ENCODE peak calls at places on chromosomes 7 and 10, in four cellular contexts. Y, V, S and Q are unnamed samples.
A peak's percentile ranks its signal among the peaks of the same experiment; 100 is the strongest.

GRCh38 chr10:27223964-27224363 is 16.6 kb downstream of the ACBD5 start:
- DNase-seq in Y (peak; percentile 62), V (peak; percentile 62), S (no peak), Q (peak; percentile 48)

GRCh38 chr10:76393875-76394706 is 962.7 kb downstream of the LRMDA start:
- DNase-seq in Y (no peak), V (no peak), S (no peak), Q (peak; percentile 20)

GRCh38 chr7:105238198-105238765 is 150.4 kb downstream of the SRPK2 start:
- DNase-seq in Y (no peak), V (no peak), S (no peak), Q (no peak)

GRCh38 chr10:566241-566885 is 123.1 kb downstream of the DIP2C start:
- DNase-seq in Y (no peak), V (no peak), S (no peak), Q (no peak)

GRCh38 chr10:60932756-60933155 is 11.2 kb downstream of the RHOBTB1 start:
- DNase-seq in Y (no peak), V (no peak), S (no peak), Q (no peak)

GRCh38 chr7:38207843-38208242 is 29.8 kb downstream of the STARD3NL start:
- DNase-seq in Y (no peak), V (no peak), S (no peak), Q (no peak)

GRCh38 chr7:129169171-129169643 is 19.2 kb upstream of the SMO start:
- DNase-seq in Y (peak; percentile 60), V (no peak), S (no peak), Q (peak; percentile 19)

GRCh38 chr7:91582799-91583230 is 297.7 kb downstream of the MTERF1 start:
- DNase-seq in Y (no peak), V (no peak), S (no peak), Q (no peak)

GRCh38 chr7:129877146-129877792 is 75.5 kb downstream of the UBE2H start:
- DNase-seq in Y (peak; percentile 56), V (no peak), S (no peak), Q (peak; percentile 66)

GRCh38 chr7:24573554-24574338 is 494 bp downstream of the PALS2 start:
- DNase-seq in Y (peak; percentile 67), V (peak; percentile 59), S (no peak), Q (peak; percentile 58)

GRCh38 chr10:61463035-61463909 is 10.1 kb upstream of the TMEM26 start:
- DNase-seq in Y (peak; percentile 72), V (peak; percentile 84), S (peak; percentile 64), Q (peak; percentile 95)

GRCh38 chr10:103278424-103278823 is 1.5 kb downstream of the INA start:
- DNase-seq in Y (no peak), V (no peak), S (no peak), Q (no peak)

GRCh38 chr10:66941491-66941890 is 15.7 kb downstream of the LRRTM3 start:
- DNase-seq in Y (no peak), V (no peak), S (no peak), Q (no peak)

GRCh38 chr7:73577627-73578341 is 595 bp downstream of the TBL2 start:
- DNase-seq in Y (peak; percentile 28), V (peak; percentile 20), S (no peak), Q (no peak)

GRCh38 chr7:156065400-156065799 is 253.1 kb upstream of the SHH start:
- DNase-seq in Y (no peak), V (no peak), S (no peak), Q (no peak)

GRCh38 chr7:52863667-52864066 is 171.8 kb upstream of the POM121L12 start:
- DNase-seq in Y (no peak), V (no peak), S (no peak), Q (no peak)

GRCh38 chr10:30027057-30028005 is 32.1 kb downstream of the JCAD start:
- DNase-seq in Y (no peak), V (peak; percentile 18), S (no peak), Q (no peak)

GRCh38 chr7:22949944-22950343 is 64.0 kb downstream of the HYCC1 start:
- DNase-seq in Y (peak; percentile 23), V (peak; percentile 23), S (no peak), Q (no peak)

GRCh38 chr10:80501913-80502521 is 35.7 kb upstream of the SH2D4B start:
- DNase-seq in Y (no peak), V (no peak), S (no peak), Q (peak; percentile 35)

GRCh38 chr10:690227-691161 is 1.0 kb upstream of the DIP2C start:
- DNase-seq in Y (no peak), V (no peak), S (no peak), Q (peak; percentile 71)

GRCh38 chr10:129854796-129855705 is 109.0 kb downstream of the EBF3 start:
- DNase-seq in Y (no peak), V (no peak), S (no peak), Q (no peak)

DNA sequence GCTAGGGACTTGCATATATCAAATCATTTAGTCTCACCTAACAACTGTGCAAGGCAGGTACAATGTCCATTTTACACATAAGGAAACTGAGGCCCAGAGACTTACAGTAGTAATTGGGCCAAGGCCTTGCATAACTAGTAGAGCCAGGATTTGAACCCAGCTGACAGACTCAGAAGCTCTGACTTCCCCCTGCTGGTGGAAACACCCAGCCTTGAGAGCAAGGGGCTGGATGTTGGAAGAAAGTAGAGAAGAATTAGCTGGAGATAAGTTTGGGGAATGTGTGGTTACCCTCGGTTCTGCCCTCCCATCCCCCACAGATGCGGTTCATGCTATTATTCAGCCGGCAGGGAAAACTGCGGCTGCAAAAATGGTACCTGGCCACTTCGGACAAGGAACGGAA is 2.0 kb downstream of the AP1S1 start:
- DNase-seq in Y (no peak), V (no peak), S (no peak), Q (no peak)
- TF ChIP-seq CTCF in Y (peak; percentile 25), V (peak; percentile 27), S (peak; percentile 38), Q (peak; percentile 27)

DNA sequence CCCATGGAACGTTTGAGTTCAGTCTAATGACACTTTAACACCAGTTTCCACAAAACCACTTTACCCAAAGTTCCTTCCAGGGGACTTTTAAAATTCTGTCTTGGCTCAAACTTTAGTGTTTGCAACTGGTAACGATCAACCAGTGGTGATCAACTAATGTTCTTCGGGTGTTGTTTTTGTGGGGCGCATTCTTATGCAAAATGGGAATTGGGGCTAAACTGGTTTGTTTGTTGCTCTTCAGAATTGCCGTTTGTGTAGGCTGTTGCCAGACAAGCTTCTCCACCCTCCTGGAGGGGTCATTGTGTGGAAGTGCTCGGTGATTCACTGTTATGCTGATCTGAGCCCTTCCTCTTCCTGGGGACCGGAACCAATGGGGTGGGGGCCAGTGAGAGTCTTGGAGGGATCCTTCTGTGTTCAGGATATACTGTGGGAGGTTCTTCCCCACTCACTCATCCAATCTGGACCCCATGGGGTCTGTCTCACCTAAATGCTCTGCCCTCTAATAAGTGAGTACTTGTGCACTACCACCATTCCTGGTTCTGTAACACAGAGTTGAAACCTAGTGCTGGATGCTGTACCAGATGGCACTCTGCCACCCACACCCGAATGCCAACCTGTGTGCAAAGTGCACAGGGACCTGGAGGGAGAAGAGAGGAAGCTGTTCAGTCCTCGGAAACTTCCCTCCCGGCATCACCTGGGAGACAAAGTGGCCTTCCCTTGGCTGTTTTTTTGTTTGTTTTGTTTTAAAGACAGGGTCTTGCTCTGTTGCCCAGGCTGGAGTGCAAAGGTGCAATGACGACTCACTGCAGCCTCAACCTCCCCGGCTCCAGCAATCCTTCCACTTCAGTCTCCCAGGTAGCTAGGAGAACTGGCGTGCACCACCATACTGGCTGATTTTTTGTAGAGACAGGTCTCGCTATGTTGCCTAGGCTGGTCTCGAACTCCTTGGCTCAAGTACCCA is 2.1 kb downstream of the NFE2L3 start:
- DNase-seq in Y (peak; percentile 36), V (peak; percentile 56), S (no peak), Q (no peak)
- H3K4me3 ChIP-seq in Y (no peak overlapping the region), V (peak overlapping the region; percentile 0), S (peak overlapping the region; percentile 69), Q (no peak overlapping the region)

DNA sequence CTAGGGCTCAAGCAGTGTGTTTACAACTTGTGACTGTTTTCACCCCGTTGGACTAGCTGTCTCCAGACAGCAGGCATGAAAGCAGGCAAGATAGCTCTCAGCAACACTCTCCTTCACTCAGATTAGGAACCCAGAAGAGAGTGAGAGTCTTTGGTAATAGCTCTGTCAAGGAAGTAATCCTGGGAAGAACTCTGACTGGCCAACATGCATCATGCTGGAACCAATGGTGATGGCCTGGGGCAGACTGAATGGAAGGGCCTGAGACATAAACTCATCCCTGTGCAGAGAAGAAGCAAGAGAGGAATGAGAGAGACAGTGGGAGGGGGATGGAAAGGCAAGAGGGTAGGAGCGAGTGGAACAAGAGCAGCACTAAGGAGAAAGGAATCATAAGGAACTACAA is 48.9 kb downstream of the AKR1D1 start:
- DNase-seq in Y (peak; percentile 25), V (peak; percentile 21), S (no peak), Q (no peak)
- TF ChIP-seq CTCF in Y (no peak), V (no peak), S (no peak), Q (no peak)

DNA sequence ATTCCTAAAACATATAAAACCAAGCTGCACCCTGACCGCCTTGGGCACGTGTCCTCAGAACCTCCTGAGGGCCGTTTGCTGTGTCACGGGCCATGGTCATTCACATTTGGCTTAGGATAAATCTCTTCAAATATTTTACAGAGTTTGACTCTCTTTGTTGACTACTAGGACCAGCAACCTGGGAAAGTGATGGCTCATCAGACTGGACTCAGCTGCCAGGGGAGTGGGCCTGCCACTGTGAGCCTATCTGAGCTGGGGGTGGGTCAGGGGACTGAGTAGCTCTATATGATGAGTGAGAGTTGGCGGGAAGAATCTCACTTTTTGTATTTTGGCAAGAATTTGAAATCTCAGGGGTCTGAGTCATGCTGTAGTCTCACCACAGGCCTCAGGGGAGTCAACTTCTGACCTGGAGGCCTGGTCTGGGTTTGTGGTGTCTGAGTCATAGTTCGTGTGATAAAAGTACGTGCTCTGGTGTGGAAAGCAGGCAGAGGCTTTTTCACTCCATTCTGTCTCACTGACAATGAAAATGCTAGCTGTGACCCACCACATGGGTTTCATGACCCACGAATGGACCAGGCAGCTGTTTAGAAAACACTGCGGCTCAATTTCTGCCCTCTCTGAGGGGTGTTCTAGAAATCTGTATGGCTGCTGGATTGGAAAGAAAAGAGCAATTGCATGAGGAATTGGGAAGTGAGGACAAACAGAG is 4.2 kb upstream of the UPP1 start:
- DNase-seq in Y (peak; percentile 99), V (peak; percentile 99), S (peak; percentile 88), Q (peak; percentile 99)
- H3K4me3 ChIP-seq in Y (no peak overlapping the region), V (no peak overlapping the region), S (no peak overlapping the region), Q (no peak overlapping the region)